ENCODE peak calls at places on chromosomes 4 and X, in four cellular contexts. U is NCI-H2171 treated with DMSO at 0.1 percent for 48 hours, C is A172, R is stomach. J is an unnamed sample.

GRCh38 chr4:23232987-23233386 is 540.2 kb downstream of the GBA3 start:
- DNase-seq in U (no peak), C (no peak), R (no peak), J (no peak)

GRCh38 chrX:38627683-38628082 is 66.3 kb downstream of the TSPAN7 start:
- DNase-seq in U (no peak), C (peak), R (no peak), J (no peak)

GRCh38 chrX:44765556-44765955 is 78.3 kb upstream of the DUSP21 start:
- DNase-seq in U (no peak), C (no peak), R (no peak), J (no peak)

GRCh38 chr4:9999956-10000551 is 21.2 kb downstream of the SLC2A9 start:
- DNase-seq in U (peak), C (peak), R (no peak), J (no peak)

GRCh38 chr4:101205878-101206277 is 141.4 kb downstream of the PPP3CA start:
- DNase-seq in U (no peak), C (peak), R (no peak), J (no peak)

GRCh38 chr4:163164591-163164990 is 2.1 kb downstream of the NAF1 start:
- DNase-seq in U (no peak), C (no peak), R (no peak), J (no peak)

GRCh38 chr4:114615435-114615834 is 16.8 kb downstream of the UGT8 start:
- DNase-seq in U (peak), C (no peak), R (no peak), J (no peak)

GRCh38 chr4:26873391-26874026 is 12.9 kb downstream of the STIM2 start:
- DNase-seq in U (no peak), C (no peak), R (no peak), J (no peak)

GRCh38 chr4:158624889-158625478 is 46.7 kb downstream of the C4orf46 start:
- DNase-seq in U (peak), C (peak), R (no peak), J (peak)

GRCh38 chr4:140426610-140427103 is 791 bp downstream of the CLGN start:
- DNase-seq in U (peak), C (no peak), R (no peak), J (no peak)

GRCh38 chr4:16236402-16237023 is 10.2 kb upstream of the TAPT1 start:
- DNase-seq in U (no peak), C (no peak), R (no peak), J (no peak)

GRCh38 chrX:369563-370101 is 17.1 kb downstream of the PPP2R3B start:
- DNase-seq in U (no peak), C (no peak), R (no peak), J (no peak)

GRCh38 chr4:8820178-8821102 is 51.2 kb downstream of the HMX1 start:
- DNase-seq in U (no peak), C (no peak), R (peak), J (peak)

GRCh38 chrX:56728321-56728720 is 722 bp upstream of the NBDY start:
- DNase-seq in U (peak), C (peak), R (no peak), J (no peak)

GRCh38 chr4:70979445-70980008 is 13.9 kb upstream of the DCK start:
- DNase-seq in U (no peak), C (no peak), R (no peak), J (no peak)

GRCh38 chr4:30753316-30753715 is 33.1 kb downstream of the PCDH7 start:
- DNase-seq in U (no peak), C (peak), R (no peak), J (no peak)

GRCh38 chr4:138449938-138450337 is 207.8 kb upstream of the SLC7A11 start:
- DNase-seq in U (no peak), C (no peak), R (no peak), J (no peak)

GRCh38 chr4:53196195-53196641 is 169.6 kb downstream of the SCFD2 start:
- DNase-seq in U (no peak), C (no peak), R (no peak), J (no peak)